ENCODE peak calls at places on chromosome 4, in five cellular contexts. X, M, I, N and P are unnamed samples.

GRCh38 chr4:73867783-73868182 is 1.4 kb upstream of the CXCL1 start:
- DNase-seq in X (peak; percentile 32), M (peak; percentile 50), I (no peak), N (no peak), P (peak; percentile 72)

GRCh38 chr4:85078016-85078415 is 111.5 kb upstream of the WDFY3 start:
- DNase-seq in X (no peak), M (no peak), I (no peak), N (no peak), P (no peak)

GRCh38 chr4:5638316-5638715 is 70.0 kb downstream of the EVC2 start:
- DNase-seq in X (no peak), M (no peak), I (peak; percentile 85), N (no peak), P (no peak)

GRCh38 chr4:176186721-176187395 is 8.5 kb downstream of the SPATA4 start:
- DNase-seq in X (no peak), M (no peak), I (no peak), N (no peak), P (no peak)

GRCh38 chr4:7461171-7461570 is 26.4 kb upstream of the PSAPL1 start:
- DNase-seq in X (no peak), M (no peak), I (no peak), N (no peak), P (no peak)

GRCh38 chr4:41154814-41155177 is 59.5 kb downstream of the APBB2 start:
- DNase-seq in X (no peak), M (no peak), I (no peak), N (no peak), P (no peak)

GRCh38 chr4:56978750-56979303 is at the start of gene POLR2B:
- DNase-seq in X (peak; percentile 74), M (peak; percentile 98), I (peak; percentile 89), N (peak; percentile 66), P (peak; percentile 94)

GRCh38 chr4:172147702-172148101 is 334.5 kb downstream of the GALNTL6 start:
- DNase-seq in X (no peak), M (no peak), I (no peak), N (no peak), P (peak; percentile 51)

GRCh38 chr4:117898496-117898895 is 135.8 kb upstream of the NDST3 start:
- DNase-seq in X (no peak), M (no peak), I (no peak), N (peak; percentile 42), P (no peak)

GRCh38 chr4:148355442-148356123 is 86.6 kb downstream of the NR3C2 start:
- DNase-seq in X (no peak), M (no peak), I (no peak), N (no peak), P (no peak)

GRCh38 chr4:110196871-110197420 is 1.5 kb downstream of the ELOVL6 start:
- DNase-seq in X (peak; percentile 31), M (peak; percentile 65), I (peak; percentile 31), N (no peak), P (no peak)

GRCh38 chr4:76996445-76996844 is 46.9 kb downstream of the SEPTIN11 start:
- DNase-seq in X (no peak), M (no peak), I (no peak), N (no peak), P (no peak)

GRCh38 chr4:71130827-71131603 is 137.6 kb downstream of the DCK start:
- DNase-seq in X (peak; percentile 15), M (no peak), I (peak; percentile 89), N (peak; percentile 36), P (no peak)

GRCh38 chr4:3461515-3462291 is 1.4 kb upstream of the DOK7 start:
- DNase-seq in X (no peak), M (peak; percentile 70), I (no peak), N (no peak), P (peak; percentile 80)

GRCh38 chr4:136571315-136571714 is 961.0 kb downstream of the PCDH18 start:
- DNase-seq in X (no peak), M (no peak), I (no peak), N (no peak), P (no peak)

GRCh38 chr4:139916041-139916440 is 237.9 kb downstream of the MAML3 start:
- DNase-seq in X (no peak), M (no peak), I (no peak), N (no peak), P (no peak)

GRCh38 chr4:138659640-138660325 is 355.8 kb upstream of the NOCT start:
- DNase-seq in X (no peak), M (no peak), I (no peak), N (no peak), P (no peak)

GRCh38 chr4:99563310-99564186 is at the start of gene TRMT10A:
- DNase-seq in X (peak; percentile 70), M (peak; percentile 98), I (peak; percentile 98), N (peak; percentile 88), P (peak; percentile 91)
- TF ChIP-seq CTCF in X (no peak), M (no peak), I (no peak), N (no peak), P (peak; percentile 3)

GRCh38 chr4:38318737-38319455 is 345.1 kb upstream of the KLF3 start:
- DNase-seq in X (peak; percentile 81), M (peak; percentile 92), I (peak; percentile 95), N (peak; percentile 89), P (peak; percentile 46)
- H3K4me3 ChIP-seq in X (peak overlapping the region; percentile 10), M (peak overlapping the region; percentile 26), I (peak overlapping the region; percentile 33), N (peak overlapping the region; percentile 24), P (no peak overlapping the region)

GRCh38 chr4:173722075-173722474 is 192.0 kb upstream of the HAND2 start:
- DNase-seq in X (no peak), M (no peak), I (no peak), N (no peak), P (no peak)

DNA sequence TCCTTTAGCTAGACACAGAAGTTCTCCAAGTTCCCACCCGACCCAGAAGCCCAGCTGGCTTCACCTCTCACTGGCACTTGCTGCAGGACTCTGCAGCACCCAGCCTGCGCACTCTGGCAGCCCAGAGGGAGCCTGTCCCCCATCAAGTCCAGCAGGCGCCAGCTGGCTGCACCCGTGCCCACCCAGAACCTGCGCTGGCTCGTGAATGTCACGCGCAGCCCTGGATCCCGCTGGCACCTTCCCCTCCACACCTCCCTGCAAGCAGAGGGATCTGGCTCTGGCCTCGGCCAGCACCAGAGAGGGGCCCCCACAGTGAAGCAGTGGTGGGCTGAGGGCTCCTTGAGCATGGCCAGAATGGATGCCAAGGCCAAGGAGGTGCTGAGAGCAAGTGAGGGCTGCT is 187.6 kb upstream of the HAND2 start:
- DNase-seq in X (no peak), M (no peak), I (no peak), N (no peak), P (no peak)
- TF ChIP-seq CTCF in X (no peak), M (no peak), I (no peak), N (no peak), P (no peak)

GRCh38 chr4:86967061-86967460 is 32.2 kb downstream of the AFF1 start:
- DNase-seq in X (no peak), M (no peak), I (no peak), N (no peak), P (no peak)
- H3K4me3 ChIP-seq in X (no peak overlapping the region), M (no peak overlapping the region), I (no peak overlapping the region), N (no peak overlapping the region), P (no peak overlapping the region)

GRCh38 chr4:98784947-98785693 is 126.7 kb upstream of the TSPAN5 start:
- DNase-seq in X (no peak), M (no peak), I (no peak), N (no peak), P (peak; percentile 22)

GRCh38 chr4:98781641-98782348 is 123.4 kb upstream of the TSPAN5 start:
- DNase-seq in X (no peak), M (no peak), I (no peak), N (no peak), P (peak; percentile 21)

GRCh38 chr4:98780926-98781325 is 122.5 kb upstream of the TSPAN5 start:
- DNase-seq in X (no peak), M (no peak), I (no peak), N (no peak), P (no peak)

DNA sequence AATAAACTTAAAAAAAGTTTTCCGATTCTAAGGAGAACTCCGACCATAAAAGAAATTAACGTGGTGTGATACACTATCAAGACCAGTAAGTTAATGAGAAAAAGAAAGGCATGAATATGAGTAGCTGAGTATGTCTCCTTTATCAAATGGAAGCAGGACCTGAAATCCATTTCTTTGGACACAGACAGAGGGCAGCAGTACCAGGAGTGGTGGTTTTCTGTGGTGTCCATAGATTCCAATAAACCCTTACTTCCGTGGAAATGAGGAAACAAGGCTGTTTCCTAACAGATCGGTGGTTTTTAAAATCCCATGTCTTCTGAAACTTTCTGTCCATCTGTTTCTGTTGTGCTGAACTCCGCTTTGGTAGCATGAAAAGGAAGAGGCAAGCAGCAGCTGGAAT is 128.5 kb upstream of the TSPAN5 start:
- DNase-seq in X (no peak), M (no peak), I (peak; percentile 9), N (no peak), P (no peak)
- TF ChIP-seq CTCF in X (peak; percentile 21), M (no peak), I (peak; percentile 3), N (peak; percentile 41), P (peak; percentile 42)

GRCh38 chr4:113455081-113455480 is 306.5 kb downstream of the CAMK2D start:
- DNase-seq in X (no peak), M (no peak), I (no peak), N (no peak), P (no peak)

GRCh38 chr4:113449407-113449974 is 312.0 kb downstream of the CAMK2D start:
- DNase-seq in X (no peak), M (no peak), I (no peak), N (no peak), P (no peak)

GRCh38 chr4:113452152-113452551 is 309.4 kb downstream of the CAMK2D start:
- DNase-seq in X (no peak), M (no peak), I (no peak), N (no peak), P (no peak)

GRCh38 chr4:113450681-113451080 is 310.9 kb downstream of the CAMK2D start:
- DNase-seq in X (no peak), M (no peak), I (no peak), N (no peak), P (no peak)

GRCh38 chr4:113452868-113453620 is 308.5 kb downstream of the CAMK2D start:
- DNase-seq in X (no peak), M (no peak), I (peak; percentile 79), N (no peak), P (peak; percentile 27)
- H3K4me3 ChIP-seq in X (no peak overlapping the region), M (no peak overlapping the region), I (no peak overlapping the region), N (no peak overlapping the region), P (no peak overlapping the region)

GRCh38 chr4:123351713-123352112 is 44.9 kb upstream of the SPRY1 start:
- DNase-seq in X (no peak), M (no peak), I (no peak), N (peak; percentile 37), P (no peak)
- TF ChIP-seq CTCF in X (no peak), M (no peak), I (no peak), N (no peak), P (no peak)